ENCODE peak calls at places on chromosome 15, in eight cellular contexts. J is GM23338, R is esophagus muscularis mucosa, B is sigmoid colon, I is stomach, W is HCT116, A is spleen, N is vagina. D is an unnamed sample.
A peak's percentile ranks its signal among the peaks of the same experiment; 100 is the strongest.

GRCh38 chr15:61118885-61119284 is 110.2 kb downstream of the RORA start:
- DNase-seq in R (peak; percentile 79), J (peak; percentile 56), N (no peak), W (no peak), B (no peak), I (no peak), A (no peak), D (no peak)

GRCh38 chr15:99613887-99614642 is 48.3 kb downstream of the MEF2A start:
- DNase-seq in N (no peak), R (no peak), J (no peak), B (peak; percentile 74), I (no peak), A (no peak), W (no peak), D (no peak)

GRCh38 chr15:75237316-75237982 is 20.7 kb upstream of the GOLGA6C start:
- DNase-seq in A (peak; percentile 52), N (no peak), B (peak; percentile 44), R (no peak), W (no peak), I (no peak), J (no peak), D (peak; percentile 1)

GRCh38 chr15:38406451-38406850 is 47.5 kb upstream of the FAM98B start:
- DNase-seq in I (no peak), A (no peak), N (no peak), W (no peak), R (no peak), B (no peak), J (no peak), D (no peak)

GRCh38 chr15:73786518-73786917 is 33.4 kb upstream of the INSYN1 start:
- DNase-seq in J (peak; percentile 94), A (no peak), R (no peak), W (no peak), B (no peak), N (no peak), I (no peak), D (no peak)

GRCh38 chr15:100224206-100225185 is 117.3 kb downstream of the ADAMTS17 start:
- DNase-seq in A (peak; percentile 31), B (no peak), I (no peak), R (no peak), W (no peak), N (no peak), J (peak; percentile 33), D (no peak)

GRCh38 chr15:66496951-66497501 is 536 bp downstream of the SNAPC5 start:
- DNase-seq in I (no peak), W (no peak), J (no peak), N (no peak), A (no peak), B (no peak), R (no peak), D (no peak)

GRCh38 chr15:25735550-25736384 is 127.4 kb downstream of the ATP10A start:
- DNase-seq in N (peak; percentile 60), J (no peak), R (peak; percentile 86), B (peak; percentile 56), A (no peak), W (no peak), I (no peak), D (no peak)

GRCh38 chr15:62649793-62650420 is 392.6 kb upstream of the TPM1 start:
- DNase-seq in N (no peak), J (no peak), A (no peak), W (no peak), I (no peak), B (peak; percentile 75), R (peak; percentile 74), D (peak; percentile 42)

GRCh38 chr15:63891079-63891762 is 57.5 kb upstream of the HERC1 start:
- DNase-seq in N (no peak), B (peak; percentile 87), A (peak; percentile 93), R (no peak), I (peak; percentile 88), W (peak; percentile 81), J (peak; percentile 92), D (no peak)

GRCh38 chr15:66100761-66101160 is 152.8 kb downstream of the MEGF11 start:
- DNase-seq in B (peak; percentile 18), J (no peak), N (no peak), R (no peak), W (no peak), A (no peak), I (no peak), D (no peak)

GRCh38 chr15:25243800-25244097 is 195.1 kb downstream of the UBE3A start:
- DNase-seq in B (no peak), W (no peak), R (no peak), I (no peak), J (no peak), A (peak; percentile 46), N (no peak), D (no peak)

GRCh38 chr15:68112711-68113110 is 58.6 kb downstream of the PIAS1 start:
- DNase-seq in J (no peak), W (no peak), B (no peak), A (no peak), I (no peak), N (no peak), R (no peak), D (no peak)

GRCh38 chr15:69088300-69088965 is 72.0 kb upstream of the GLCE start:
- DNase-seq in R (no peak), W (no peak), I (no peak), N (no peak), B (no peak), A (no peak), J (peak; percentile 36), D (no peak)

GRCh38 chr15:63198315-63198714 is 8.9 kb downstream of the RAB8B start:
- DNase-seq in N (no peak), J (no peak), R (no peak), B (no peak), W (no peak), I (no peak), A (no peak), D (no peak)

GRCh38 chr15:63048986-63049665 is 6.6 kb downstream of the TPM1 start:
- DNase-seq in B (peak; percentile 81), I (peak; percentile 46), J (peak; percentile 51), W (no peak), N (no peak), A (peak; percentile 85), R (no peak), D (peak; percentile 15)

GRCh38 chr15:23853291-23853690 is 166.2 kb upstream of the NDN start:
- DNase-seq in N (no peak), B (no peak), W (no peak), J (no peak), I (no peak), R (no peak), A (no peak), D (no peak)

GRCh38 chr15:89332446-89332845 is 2.2 kb downstream of the POLG start:
- DNase-seq in R (no peak), I (no peak), A (no peak), J (peak; percentile 62), N (no peak), B (no peak), W (peak; percentile 12), D (no peak)

GRCh38 chr15:100997442-100997841 is 78.3 kb downstream of the LRRK1 start:
- DNase-seq in A (no peak), W (no peak), B (no peak), N (no peak), I (no peak), J (no peak), R (peak; percentile 17), D (no peak)

GRCh38 chr15:45425135-45425534 is 46.8 kb upstream of the GATM start:
- DNase-seq in A (no peak), W (no peak), B (no peak), J (no peak), I (no peak), N (no peak), R (peak; percentile 29), D (no peak)

GRCh38 chr15:60720493-60721231 is 241.7 kb upstream of the ICE2 start:
- DNase-seq in R (no peak), I (no peak), J (no peak), N (no peak), A (no peak), W (no peak), B (no peak), D (no peak)

GRCh38 chr15:80179025-80179759 is 26.4 kb downstream of the FAH start:
- DNase-seq in R (no peak), B (no peak), W (no peak), I (peak; percentile 34), J (no peak), N (no peak), A (no peak), D (no peak)
- TF ChIP-seq POLR2AphosphoS5 in R (no peak), B (no peak), W (no peak), I (no peak), J (no peak), N (no peak), A (no peak), D (no peak)

GRCh38 chr15:57218826-57219576 is 157.3 kb upstream of the CGNL1 start:
- DNase-seq in B (no peak), R (no peak), A (no peak), W (no peak), I (no peak), J (peak; percentile 87), N (no peak), D (no peak)
- TF ChIP-seq POLR2AphosphoS5 in B (no peak), R (no peak), A (no peak), W (no peak), I (no peak), J (no peak), N (no peak), D (no peak)

DNA sequence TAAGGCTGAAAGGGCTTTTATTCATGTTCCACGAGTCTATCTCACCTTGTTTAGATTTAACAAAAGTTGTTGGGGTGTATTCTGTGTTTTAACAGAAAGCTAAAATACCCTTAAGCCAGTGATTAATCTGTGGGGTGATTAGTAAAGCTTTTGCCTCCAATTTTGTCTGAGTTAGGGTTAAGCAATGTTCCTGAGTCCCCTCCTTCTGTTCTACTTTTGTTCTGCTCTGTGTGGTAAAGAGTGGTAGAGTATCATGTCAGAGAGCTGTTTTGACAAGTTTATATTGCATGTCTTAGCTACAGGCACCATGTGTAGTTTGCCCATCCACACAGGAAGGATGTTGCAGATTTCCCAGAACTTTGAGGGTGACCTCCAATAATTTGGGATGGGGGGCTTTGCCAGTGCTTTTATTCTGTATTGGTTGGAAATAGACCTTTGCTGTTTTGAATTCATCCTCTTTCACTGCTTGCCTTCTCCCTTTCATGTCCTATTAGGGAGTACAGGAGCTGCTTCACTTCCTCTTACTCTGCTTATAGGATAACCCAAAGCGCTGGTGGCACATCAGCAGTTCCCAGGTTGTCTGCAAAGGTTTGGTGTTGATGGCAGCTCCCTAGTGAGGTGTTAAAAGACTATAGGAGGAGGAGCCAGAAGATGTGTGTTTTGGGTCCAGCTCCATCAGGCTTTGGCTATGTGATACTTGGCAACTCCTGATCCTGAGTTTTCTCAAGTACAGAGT is 7.4 kb downstream of the PDE8A start:
- DNase-seq in I (no peak), W (no peak), B (no peak), A (no peak), N (no peak), R (no peak), J (no peak), D (no peak)
- TF ChIP-seq POLR2AphosphoS5 in I (no peak), W (no peak), B (no peak), A (no peak), N (no peak), R (no peak), J (no peak), D (no peak)

DNA sequence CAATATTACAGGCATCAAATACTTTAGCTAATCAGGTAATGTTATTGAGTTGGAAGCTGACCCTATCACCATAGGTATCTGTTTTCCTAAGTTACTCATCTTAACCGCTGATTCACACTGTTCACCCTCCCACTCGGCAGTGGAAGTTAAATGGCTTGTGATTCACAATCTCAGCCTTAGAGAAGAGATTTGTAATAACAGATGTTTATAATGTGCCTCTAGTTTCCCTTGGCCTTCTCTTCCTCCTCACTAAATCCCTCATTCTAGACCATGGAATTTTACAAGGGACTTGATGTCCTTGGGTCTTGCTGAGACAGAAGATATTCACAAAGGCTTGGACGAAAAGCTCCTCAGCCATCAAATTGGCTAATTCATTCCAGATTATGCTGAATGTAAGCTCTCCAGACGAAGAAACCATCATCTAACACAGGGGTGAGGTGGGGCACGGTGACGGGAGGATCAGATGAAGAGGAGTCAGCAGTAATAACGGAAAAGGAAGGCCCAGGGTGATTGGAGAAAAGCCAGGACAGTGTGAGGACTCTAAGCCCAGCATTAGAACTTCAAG is 931.7 kb downstream of the MCTP2 start:
- DNase-seq in I (no peak), J (no peak), R (no peak), A (no peak), N (no peak), W (no peak), B (peak; percentile 70), D (no peak)
- TF ChIP-seq POLR2AphosphoS5 in I (no peak), J (no peak), R (no peak), A (no peak), N (no peak), W (no peak), B (no peak), D (no peak)